ENCODE peak calls at places on chromosomes 4 and X, in ten cellular contexts. P, G, B, X, S, N, J, Q, T and U are unnamed samples.

GRCh38 chr4:146976145-146976544 is 30.5 kb upstream of the TTC29 start:
- DNase-seq in B (no peak), X (no peak), S (no peak), P (no peak), G (no peak), N (no peak), Q (no peak), T (no peak), J (no peak), U (no peak)

GRCh38 chrX:16462912-16463311 is 187.0 kb upstream of the S100G start:
- DNase-seq in S (peak; percentile 72), X (no peak), N (peak; percentile 93), J (no peak), Q (no peak), G (no peak), B (no peak), P (peak; percentile 94), T (no peak), U (no peak)

GRCh38 chr4:151184523-151185458 is 85.4 kb downstream of the RPS3A start:
- DNase-seq in X (peak; percentile 20), Q (no peak), N (peak; percentile 77), J (no peak), S (peak; percentile 29), G (no peak), B (peak; percentile 44), P (peak; percentile 89), T (no peak), U (no peak)

GRCh38 chrX:26409636-26410035 is 193.7 kb downstream of the MAGEB5 start:
- DNase-seq in G (no peak), Q (peak; percentile 1), N (no peak), T (no peak), P (no peak), S (no peak), X (no peak), B (no peak), J (no peak), U (no peak)

GRCh38 chr4:135770505-135770904 is 1568.9 kb upstream of the PABPC4L start:
- DNase-seq in Q (no peak), J (no peak), B (no peak), X (no peak), N (no peak), S (no peak), P (no peak), G (no peak), T (no peak), U (no peak)

GRCh38 chr4:1208970-1209704 is 36.8 kb upstream of the SPON2 start:
- DNase-seq in G (no peak), N (no peak), X (no peak), T (peak; percentile 62), Q (no peak), P (peak; percentile 33), B (no peak), J (no peak), S (no peak), U (no peak)

GRCh38 chrX:142089193-142089592 is 115.9 kb downstream of the MAGEC2 start:
- DNase-seq in Q (peak; percentile 46), J (no peak), G (peak; percentile 24), B (no peak), X (peak; percentile 3), S (no peak), P (peak; percentile 1), T (no peak), N (peak; percentile 42), U (no peak)

GRCh38 chrX:53263597-53264094 is 17.7 kb downstream of the IQSEC2 start:
- DNase-seq in B (peak; percentile 59), Q (no peak), P (peak; percentile 71), J (no peak), X (no peak), G (peak; percentile 63), N (peak; percentile 82), T (no peak), S (peak; percentile 61), U (no peak)

GRCh38 chrX:116111934-116112595 is 58.5 kb upstream of the AGTR2 start:
- DNase-seq in N (no peak), B (no peak), T (no peak), S (no peak), X (no peak), P (no peak), Q (no peak), G (no peak), J (no peak), U (no peak)

GRCh38 chr4:55543858-55544257 is 2.9 kb downstream of the CLOCK start:
- DNase-seq in P (peak; percentile 27), S (no peak), J (no peak), N (peak; percentile 31), T (no peak), X (no peak), G (no peak), B (peak; percentile 13), Q (no peak), U (no peak)

GRCh38 chr4:98657531-98658286 is 702 bp downstream of the TSPAN5 start:
- DNase-seq in T (peak; percentile 65), G (peak; percentile 36), Q (peak; percentile 93), S (peak; percentile 82), J (no peak), P (peak; percentile 69), B (no peak), N (peak; percentile 82), X (no peak), U (no peak)

GRCh38 chr4:151541438-151542071 is 132.6 kb downstream of the FHIP1A start:
- DNase-seq in S (peak; percentile 54), X (peak; percentile 12), N (peak; percentile 87), G (peak; percentile 31), T (no peak), P (peak; percentile 58), B (peak; percentile 21), J (no peak), Q (no peak), U (no peak)

GRCh38 chrX:23509256-23509655 is 158.0 kb upstream of the PRDX4 start:
- DNase-seq in S (no peak), J (no peak), G (no peak), B (no peak), Q (no peak), N (no peak), P (no peak), X (no peak), T (no peak), U (no peak)